ENCODE peak calls at places on chromosomes 2 and 18, in four cellular contexts. One of them, this sample, is unnamed.

GRCh38 chr2:152743004-152743403 is 24.6 kb downstream of the ARL6IP6 start:
- DNase-seq in WERI-Rb-1: no peak
- DNase-seq in pancreas: no peak
- DNase-seq in heart right ventricle: no peak
- DNase-seq in this sample: no peak

GRCh38 chr2:36477744-36478143 is 120.2 kb downstream of the FEZ2 start:
- DNase-seq in WERI-Rb-1: no peak
- DNase-seq in heart right ventricle: no peak
- DNase-seq in pancreas: no peak
- DNase-seq in this sample: no peak

GRCh38 chr2:217749009-217749408 is 253.8 kb downstream of the TNS1 start:
- DNase-seq in WERI-Rb-1: no peak
- DNase-seq in pancreas: no peak
- DNase-seq in heart right ventricle: peak; percentile 33
- DNase-seq in this sample: no peak

GRCh38 chr18:51153659-51154371 is 43.7 kb downstream of the MEX3C start:
- DNase-seq in pancreas: no peak
- DNase-seq in WERI-Rb-1: no peak
- DNase-seq in heart right ventricle: no peak
- DNase-seq in this sample: no peak

GRCh38 chr2:225104321-225104720 is 62.1 kb upstream of the DOCK10 start:
- DNase-seq in WERI-Rb-1: no peak
- DNase-seq in heart right ventricle: no peak
- DNase-seq in pancreas: no peak
- DNase-seq in this sample: no peak

GRCh38 chr2:27664622-27665363 is 1.1 kb downstream of the SLC4A1AP start:
- DNase-seq in heart right ventricle: no peak
- DNase-seq in WERI-Rb-1: no peak
- DNase-seq in pancreas: no peak
- DNase-seq in this sample: no peak

GRCh38 chr2:216283038-216283900 is 89.0 kb downstream of the MARCHF4 start:
- DNase-seq in WERI-Rb-1: peak; percentile 76
- DNase-seq in heart right ventricle: no peak
- DNase-seq in pancreas: no peak
- DNase-seq in this sample: no peak

GRCh38 chr18:54148678-54149077 is 75.8 kb downstream of the MBD2 start:
- DNase-seq in heart right ventricle: no peak
- DNase-seq in pancreas: no peak
- DNase-seq in WERI-Rb-1: no peak
- DNase-seq in this sample: no peak

GRCh38 chr2:158412206-158412605 is 44.3 kb downstream of the CCDC148 start:
- DNase-seq in heart right ventricle: no peak
- DNase-seq in WERI-Rb-1: no peak
- DNase-seq in pancreas: no peak
- DNase-seq in this sample: no peak

GRCh38 chr2:181999911-182000310 is 14.3 kb downstream of the PPP1R1C start:
- DNase-seq in WERI-Rb-1: no peak
- DNase-seq in heart right ventricle: no peak
- DNase-seq in pancreas: no peak
- DNase-seq in this sample: no peak

GRCh38 chr2:239393941-239394340 is 6.9 kb downstream of the HDAC4 start:
- DNase-seq in pancreas: no peak
- DNase-seq in heart right ventricle: no peak
- DNase-seq in WERI-Rb-1: no peak
- DNase-seq in this sample: no peak

GRCh38 chr2:7118606-7119503 is 201.6 kb downstream of the RNF144A start:
- DNase-seq in pancreas: no peak
- DNase-seq in heart right ventricle: no peak
- DNase-seq in WERI-Rb-1: peak; percentile 50
- DNase-seq in this sample: peak; percentile 45

GRCh38 chr2:136765736-136766323 is 485 bp downstream of the THSD7B start:
- DNase-seq in WERI-Rb-1: peak; percentile 15
- DNase-seq in heart right ventricle: peak; percentile 7
- DNase-seq in pancreas: no peak
- DNase-seq in this sample: no peak

GRCh38 chr18:62523255-62523588 is 397 bp downstream of the ZCCHC2 start:
- DNase-seq in heart right ventricle: no peak
- DNase-seq in WERI-Rb-1: no peak
- DNase-seq in pancreas: no peak
- DNase-seq in this sample: no peak

GRCh38 chr2:226118471-226119429 is 680.9 kb downstream of the IRS1 start:
- DNase-seq in heart right ventricle: no peak
- DNase-seq in pancreas: no peak
- DNase-seq in WERI-Rb-1: no peak
- DNase-seq in this sample: no peak

GRCh38 chr2:183034806-183035205 is 3.5 kb downstream of the NCKAP1 start:
- DNase-seq in heart right ventricle: no peak
- DNase-seq in WERI-Rb-1: no peak
- DNase-seq in pancreas: no peak
- DNase-seq in this sample: no peak

GRCh38 chr2:27042159-27042661 is 9.3 kb upstream of the AGBL5 start:
- DNase-seq in heart right ventricle: no peak
- DNase-seq in pancreas: peak; percentile 30
- DNase-seq in WERI-Rb-1: no peak
- DNase-seq in this sample: no peak

GRCh38 chr18:23133860-23134779 is 1.2 kb upstream of the CABLES1 start:
- DNase-seq in pancreas: peak; percentile 58
- DNase-seq in WERI-Rb-1: peak; percentile 61
- DNase-seq in heart right ventricle: no peak
- DNase-seq in this sample: no peak

GRCh38 chr2:219261024-219261855 is 7.5 kb upstream of the TUBA4A start:
- DNase-seq in heart right ventricle: no peak
- DNase-seq in pancreas: no peak
- DNase-seq in WERI-Rb-1: no peak
- DNase-seq in this sample: no peak

GRCh38 chr2:189421644-189422043 is 19.6 kb upstream of the WDR75 start:
- DNase-seq in pancreas: no peak
- DNase-seq in WERI-Rb-1: no peak
- DNase-seq in heart right ventricle: no peak
- DNase-seq in this sample: no peak

GRCh38 chr2:230130668-230131364 is 62.1 kb upstream of the SLC16A14 start:
- DNase-seq in heart right ventricle: peak; percentile 58
- DNase-seq in WERI-Rb-1: no peak
- DNase-seq in pancreas: peak; percentile 30
- DNase-seq in this sample: no peak

GRCh38 chr2:201891676-201892075 is 85.3 kb downstream of the CDK15 start:
- DNase-seq in pancreas: no peak
- DNase-seq in heart right ventricle: no peak
- DNase-seq in WERI-Rb-1: no peak
- DNase-seq in this sample: no peak

GRCh38 chr2:224442092-224442999 is 40.4 kb upstream of the FAM124B start:
- DNase-seq in heart right ventricle: peak; percentile 33
- DNase-seq in pancreas: no peak
- DNase-seq in WERI-Rb-1: no peak
- DNase-seq in this sample: no peak

GRCh38 chr2:168561991-168562390 is 105.9 kb downstream of the CERS6 start:
- DNase-seq in WERI-Rb-1: no peak
- DNase-seq in pancreas: no peak
- DNase-seq in heart right ventricle: no peak
- DNase-seq in this sample: no peak

GRCh38 chr2:133530645-133531044 is 37.6 kb downstream of the NCKAP5 start:
- DNase-seq in heart right ventricle: no peak
- DNase-seq in pancreas: no peak
- DNase-seq in WERI-Rb-1: no peak
- DNase-seq in this sample: no peak

GRCh38 chr2:207241198-207241597 is 75.5 kb upstream of the KLF7 start:
- DNase-seq in pancreas: no peak
- DNase-seq in heart right ventricle: no peak
- DNase-seq in WERI-Rb-1: no peak
- DNase-seq in this sample: no peak

GRCh38 chr2:177229448-177230242 is 17.1 kb downstream of the HNRNPA3 start:
- DNase-seq in WERI-Rb-1: no peak
- DNase-seq in pancreas: no peak
- DNase-seq in heart right ventricle: no peak
- DNase-seq in this sample: no peak

GRCh38 chr2:238389985-238390682 is 36.6 kb upstream of the ASB1 start:
- DNase-seq in pancreas: peak; percentile 81
- DNase-seq in WERI-Rb-1: no peak
- DNase-seq in heart right ventricle: no peak
- DNase-seq in this sample: no peak

GRCh38 chr2:65397122-65397521 is 35.3 kb downstream of the SPRED2 start:
- DNase-seq in heart right ventricle: no peak
- DNase-seq in WERI-Rb-1: no peak
- DNase-seq in pancreas: no peak
- DNase-seq in this sample: no peak

GRCh38 chr2:218898109-218898878 is 17.6 kb downstream of the WNT10A start:
- DNase-seq in heart right ventricle: peak; percentile 80
- DNase-seq in WERI-Rb-1: peak; percentile 55
- DNase-seq in pancreas: peak; percentile 26
- DNase-seq in this sample: peak; percentile 82

GRCh38 chr2:17594533-17595391 is 54.3 kb downstream of the VSNL1 start:
- DNase-seq in WERI-Rb-1: no peak
- DNase-seq in pancreas: no peak
- DNase-seq in heart right ventricle: no peak
- DNase-seq in this sample: no peak

GRCh38 chr2:236626391-236627150 is 56.9 kb downstream of the ACKR3 start:
- DNase-seq in WERI-Rb-1: no peak
- DNase-seq in pancreas: no peak
- DNase-seq in heart right ventricle: no peak
- DNase-seq in this sample: no peak

GRCh38 chr2:200746301-200746700 is 65.4 kb upstream of the BZW1 start:
- DNase-seq in WERI-Rb-1: peak; percentile 12
- DNase-seq in pancreas: no peak
- DNase-seq in heart right ventricle: no peak
- DNase-seq in this sample: no peak

GRCh38 chr2:107721581-107721980 is 105.1 kb upstream of the RGPD4 start:
- DNase-seq in heart right ventricle: no peak
- DNase-seq in WERI-Rb-1: no peak
- DNase-seq in pancreas: no peak
- DNase-seq in this sample: no peak

GRCh38 chr2:182173944-182174622 is 188.4 kb downstream of the PPP1R1C start:
- DNase-seq in pancreas: no peak
- DNase-seq in heart right ventricle: no peak
- DNase-seq in WERI-Rb-1: no peak
- DNase-seq in this sample: no peak

GRCh38 chr18:28039078-28039477 is 137.9 kb downstream of the CDH2 start:
- DNase-seq in heart right ventricle: no peak
- DNase-seq in pancreas: no peak
- DNase-seq in WERI-Rb-1: no peak
- DNase-seq in this sample: no peak

DNA sequence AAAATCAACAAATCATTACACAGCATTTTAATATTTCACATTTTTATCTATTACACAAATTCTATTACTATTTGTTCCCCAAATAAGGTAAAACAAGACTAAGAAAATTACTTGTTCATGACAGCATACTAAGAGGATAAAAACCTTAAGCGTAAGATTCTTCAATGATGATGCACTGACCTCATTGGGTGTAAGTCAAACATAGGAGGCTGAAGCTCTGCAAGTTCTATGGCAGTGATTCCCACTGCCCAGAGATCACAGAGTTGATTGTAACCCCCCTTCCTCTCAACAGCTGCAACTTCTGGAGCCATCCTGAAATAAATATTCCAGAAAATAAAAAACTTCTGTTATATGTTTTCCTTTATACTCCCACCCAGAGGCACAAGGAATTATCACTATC is 82.2 kb upstream of the CDKL4 start:
- DNase-seq in pancreas: no peak
- DNase-seq in WERI-Rb-1: no peak
- DNase-seq in heart right ventricle: no peak
- DNase-seq in this sample: no peak
- TF ChIP-seq CTCF in pancreas: no peak
- TF ChIP-seq CTCF in WERI-Rb-1: no peak
- TF ChIP-seq CTCF in heart right ventricle: no peak
- TF ChIP-seq CTCF in this sample: no peak

GRCh38 chr18:2147866-2148265 is 423.4 kb downstream of the METTL4 start:
- DNase-seq in heart right ventricle: peak; percentile 22
- DNase-seq in pancreas: no peak
- DNase-seq in WERI-Rb-1: no peak
- DNase-seq in this sample: no peak

GRCh38 chr18:2146092-2146491 is 425.2 kb downstream of the METTL4 start:
- DNase-seq in pancreas: no peak
- DNase-seq in WERI-Rb-1: no peak
- DNase-seq in heart right ventricle: no peak
- DNase-seq in this sample: no peak

GRCh38 chr18:2148823-2149222 is 422.5 kb downstream of the METTL4 start:
- DNase-seq in pancreas: no peak
- DNase-seq in WERI-Rb-1: no peak
- DNase-seq in heart right ventricle: no peak
- DNase-seq in this sample: no peak

GRCh38 chr18:2146754-2147153 is 424.6 kb downstream of the METTL4 start:
- DNase-seq in heart right ventricle: no peak
- DNase-seq in pancreas: no peak
- DNase-seq in WERI-Rb-1: no peak
- DNase-seq in this sample: no peak

GRCh38 chr18:2147424-2147823 is 423.9 kb downstream of the METTL4 start:
- DNase-seq in WERI-Rb-1: no peak
- DNase-seq in heart right ventricle: no peak
- DNase-seq in pancreas: no peak
- DNase-seq in this sample: no peak
- H3K4me3 ChIP-seq in WERI-Rb-1: no peak overlapping the region
- H3K4me3 ChIP-seq in heart right ventricle: no peak overlapping the region
- H3K4me3 ChIP-seq in pancreas: no peak overlapping the region
- H3K4me3 ChIP-seq in this sample: no peak overlapping the region

DNA sequence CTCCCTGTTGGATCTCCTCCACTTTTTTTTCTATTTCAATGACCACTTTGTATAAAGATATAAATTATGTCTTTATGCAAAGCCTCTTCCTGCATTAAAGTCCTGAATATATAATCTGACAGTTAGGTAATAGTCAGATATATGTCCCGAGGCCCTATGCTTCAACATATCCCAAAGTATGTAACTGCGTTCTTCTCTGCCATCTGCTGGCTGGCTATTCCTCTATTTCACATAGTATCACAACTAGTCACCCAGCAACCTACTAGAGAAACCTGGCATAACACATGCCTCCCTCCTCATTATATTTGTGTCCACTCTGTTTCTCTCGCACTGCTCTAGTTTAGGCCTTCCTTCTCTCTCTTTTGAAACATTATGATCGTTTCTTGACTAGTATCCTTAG is 640.8 kb downstream of the DPP10 start:
- DNase-seq in WERI-Rb-1: peak; percentile 72
- DNase-seq in pancreas: no peak
- DNase-seq in heart right ventricle: no peak
- DNase-seq in this sample: no peak
- TF ChIP-seq CTCF in WERI-Rb-1: peak; percentile 43
- TF ChIP-seq CTCF in pancreas: no peak
- TF ChIP-seq CTCF in heart right ventricle: no peak
- TF ChIP-seq CTCF in this sample: no peak

DNA sequence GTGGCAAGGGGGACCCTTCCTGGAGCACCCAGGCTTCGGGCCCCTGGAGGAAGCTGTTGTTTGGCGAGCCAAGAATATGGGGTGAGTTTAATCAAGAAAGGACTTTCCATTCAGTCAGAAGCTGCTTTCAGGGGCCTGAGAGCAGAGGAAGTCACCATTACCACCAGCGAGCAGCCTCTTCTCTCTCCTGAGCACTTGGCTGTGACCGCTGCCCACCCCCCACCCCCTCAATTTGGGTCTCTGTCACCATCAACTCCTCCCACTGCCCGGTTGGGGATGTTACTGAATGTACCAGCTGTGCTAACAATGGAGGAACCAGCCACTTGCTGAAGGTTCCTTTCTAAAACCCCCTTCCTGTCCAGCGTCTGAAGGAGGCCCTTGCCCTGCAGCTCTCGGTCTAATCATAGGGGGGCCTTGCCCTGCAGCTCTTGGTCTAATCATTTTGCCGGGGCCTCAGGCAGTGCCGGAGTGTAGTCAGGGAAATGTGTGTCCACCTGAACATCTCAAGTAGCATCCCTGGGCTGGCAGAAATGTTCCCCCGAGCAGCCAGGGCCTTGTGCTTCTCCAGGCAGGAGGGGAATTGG is 957 bp downstream of the INPP5D start:
- DNase-seq in heart right ventricle: no peak
- DNase-seq in pancreas: no peak
- DNase-seq in WERI-Rb-1: no peak
- DNase-seq in this sample: no peak
- H3K4me3 ChIP-seq in heart right ventricle: peak overlapping the region; percentile 45
- H3K4me3 ChIP-seq in pancreas: no peak overlapping the region
- H3K4me3 ChIP-seq in WERI-Rb-1: no peak overlapping the region
- H3K4me3 ChIP-seq in this sample: peak overlapping the region; percentile 46

This sample was measured in dorsolateral prefrontal cortex.